ENCODE peak calls at places on chromosomes 13 and 19, in eight cellular contexts. Z, K, V, N, C, A, W and E are unnamed samples.

GRCh38 chr13:88042489-88042888 is 371.3 kb downstream of the SLITRK5 start:
- DNase-seq in Z (no peak), K (no peak), V (no peak), N (no peak), C (peak; percentile 37), A (no peak), W (no peak), E (no peak)

GRCh38 chr19:10961763-10962536 is 1.1 kb downstream of the SMARCA4 start:
- DNase-seq in Z (no peak), K (no peak), V (no peak), N (no peak), C (peak; percentile 19), A (no peak), W (no peak), E (peak; percentile 28)

GRCh38 chr19:28577666-28578065 is 635.3 kb downstream of the UQCRFS1 start:
- DNase-seq in Z (no peak), K (no peak), V (no peak), N (no peak), C (no peak), A (no peak), W (no peak), E (no peak)

GRCh38 chr13:19713186-19713965 is 69.4 kb downstream of the PSPC1 start:
- DNase-seq in Z (no peak), K (no peak), V (no peak), N (no peak), C (peak; percentile 47), A (no peak), W (no peak), E (peak; percentile 40)

GRCh38 chr13:86864376-86864775 is 806.8 kb upstream of the SLITRK5 start:
- DNase-seq in Z (no peak), K (no peak), V (no peak), N (no peak), C (peak; percentile 68), A (no peak), W (no peak), E (no peak)

GRCh38 chr13:33739254-33739653 is 78.7 kb upstream of the RFC3 start:
- DNase-seq in Z (no peak), K (no peak), V (no peak), N (no peak), C (no peak), A (no peak), W (no peak), E (no peak)

GRCh38 chr13:92984151-92984550 is 242.5 kb upstream of the GPC6 start:
- DNase-seq in Z (no peak), K (no peak), V (no peak), N (no peak), C (no peak), A (no peak), W (no peak), E (no peak)

GRCh38 chr19:43619262-43620060 is at the start of gene ZNF428:
- DNase-seq in Z (peak; percentile 93), K (peak; percentile 93), V (peak; percentile 69), N (peak; percentile 85), C (peak; percentile 83), A (peak; percentile 92), W (peak; percentile 82), E (peak; percentile 87)

GRCh38 chr13:44619651-44620050 is 43.5 kb upstream of the TSC22D1 start:
- DNase-seq in Z (no peak), K (no peak), V (no peak), N (no peak), C (no peak), A (no peak), W (no peak), E (no peak)

GRCh38 chr19:38905186-38905539 is 5.4 kb downstream of the NFKBIB start:
- DNase-seq in Z (no peak), K (no peak), V (no peak), N (no peak), C (no peak), A (no peak), W (no peak), E (no peak)

GRCh38 chr13:99522288-99522687 is 21.0 kb downstream of the TM9SF2 start:
- DNase-seq in Z (no peak), K (no peak), V (no peak), N (no peak), C (no peak), A (no peak), W (no peak), E (peak; percentile 27)

GRCh38 chr13:111046590-111047141 is 68.4 kb upstream of the ARHGEF7 start:
- DNase-seq in Z (no peak), K (no peak), V (no peak), N (no peak), C (no peak), A (no peak), W (no peak), E (peak; percentile 31)

GRCh38 chr19:10848208-10848843 is at the start of gene C19orf38:
- DNase-seq in Z (no peak), K (no peak), V (no peak), N (no peak), C (no peak), A (no peak), W (no peak), E (no peak)

GRCh38 chr13:80989241-80989640 is 648.3 kb upstream of the SPRY2 start:
- DNase-seq in Z (no peak), K (no peak), V (no peak), N (no peak), C (no peak), A (no peak), W (no peak), E (no peak)

GRCh38 chr19:5607318-5608270 is 15.0 kb downstream of the SAFB2 start:
- DNase-seq in Z (no peak), K (no peak), V (no peak), N (no peak), C (no peak), A (no peak), W (no peak), E (no peak)

GRCh38 chr13:100550433-100550832 is 38.2 kb downstream of the GGACT start:
- DNase-seq in Z (peak; percentile 72), K (no peak), V (no peak), N (no peak), C (no peak), A (peak; percentile 28), W (no peak), E (peak; percentile 75)